ENCODE peak calls at places on chromosomes 3 and 15, in six cellular contexts. One of them, this sample, is unnamed.

GRCh38 chr3:185796431-185797107 is 28.3 kb downstream of the IGF2BP2 start:
- DNase-seq in heart left ventricle: no peak
- DNase-seq in skeletal muscle cell: no peak
- DNase-seq in epithelial cell of esophagus: peak
- DNase-seq in lung: peak
- DNase-seq in ovary: no peak
- DNase-seq in this sample: no peak

GRCh38 chr15:49036650-49037545 is 9.3 kb downstream of the SECISBP2L start:
- DNase-seq in heart left ventricle: no peak
- DNase-seq in skeletal muscle cell: peak
- DNase-seq in epithelial cell of esophagus: peak
- DNase-seq in lung: no peak
- DNase-seq in ovary: no peak
- DNase-seq in this sample: no peak

GRCh38 chr3:55203006-55203405 is 275.1 kb upstream of the LRTM1 start:
- DNase-seq in heart left ventricle: no peak
- DNase-seq in skeletal muscle cell: no peak
- DNase-seq in epithelial cell of esophagus: no peak
- DNase-seq in lung: no peak
- DNase-seq in ovary: no peak
- DNase-seq in this sample: no peak

GRCh38 chr3:21920431-21920830 is 169.4 kb upstream of the ZNF385D start:
- DNase-seq in heart left ventricle: no peak
- DNase-seq in skeletal muscle cell: peak
- DNase-seq in epithelial cell of esophagus: peak
- DNase-seq in lung: no peak
- DNase-seq in ovary: no peak
- DNase-seq in this sample: no peak

GRCh38 chr3:85572426-85572825 is 613.6 kb downstream of the CADM2 start:
- DNase-seq in heart left ventricle: no peak
- DNase-seq in skeletal muscle cell: peak
- DNase-seq in epithelial cell of esophagus: no peak
- DNase-seq in lung: no peak
- DNase-seq in ovary: no peak
- DNase-seq in this sample: no peak

GRCh38 chr15:61011576-61012336 is 217.3 kb downstream of the RORA start:
- DNase-seq in heart left ventricle: no peak
- DNase-seq in skeletal muscle cell: no peak
- DNase-seq in epithelial cell of esophagus: no peak
- DNase-seq in lung: no peak
- DNase-seq in ovary: no peak
- DNase-seq in this sample: no peak

GRCh38 chr3:41026394-41027177 is 172.7 kb upstream of the CTNNB1 start:
- DNase-seq in heart left ventricle: peak
- DNase-seq in skeletal muscle cell: peak
- DNase-seq in epithelial cell of esophagus: peak
- DNase-seq in lung: no peak
- DNase-seq in ovary: peak
- DNase-seq in this sample: no peak

GRCh38 chr3:171172070-171172469 is 145.6 kb upstream of the SLC2A2 start:
- DNase-seq in heart left ventricle: no peak
- DNase-seq in skeletal muscle cell: no peak
- DNase-seq in epithelial cell of esophagus: no peak
- DNase-seq in lung: no peak
- DNase-seq in ovary: no peak
- DNase-seq in this sample: no peak

GRCh38 chr3:31952205-31952604 is 28.9 kb downstream of the OSBPL10 start:
- DNase-seq in heart left ventricle: no peak
- DNase-seq in skeletal muscle cell: no peak
- DNase-seq in epithelial cell of esophagus: no peak
- DNase-seq in lung: no peak
- DNase-seq in ovary: no peak
- DNase-seq in this sample: peak

GRCh38 chr3:9852528-9852927 is 8.7 kb upstream of the RPUSD3 start:
- DNase-seq in heart left ventricle: no peak
- DNase-seq in skeletal muscle cell: no peak
- DNase-seq in epithelial cell of esophagus: no peak
- DNase-seq in lung: no peak
- DNase-seq in ovary: no peak
- DNase-seq in this sample: no peak

GRCh38 chr15:68700395-68701123 is 120.1 kb downstream of the ANP32A start:
- DNase-seq in heart left ventricle: peak
- DNase-seq in skeletal muscle cell: peak
- DNase-seq in epithelial cell of esophagus: no peak
- DNase-seq in lung: no peak
- DNase-seq in ovary: peak
- DNase-seq in this sample: no peak

GRCh38 chr3:50504681-50505080 is 1.2 kb upstream of the CACNA2D2 start:
- DNase-seq in heart left ventricle: no peak
- DNase-seq in skeletal muscle cell: no peak
- DNase-seq in epithelial cell of esophagus: no peak
- DNase-seq in lung: no peak
- DNase-seq in ovary: no peak
- DNase-seq in this sample: no peak

GRCh38 chr15:79954659-79955058 is 16.3 kb downstream of the BCL2A1 start:
- DNase-seq in heart left ventricle: peak
- DNase-seq in skeletal muscle cell: no peak
- DNase-seq in epithelial cell of esophagus: no peak
- DNase-seq in lung: no peak
- DNase-seq in ovary: no peak
- DNase-seq in this sample: no peak

GRCh38 chr15:80915462-80915861 is 74.2 kb downstream of the MESD start:
- DNase-seq in heart left ventricle: no peak
- DNase-seq in skeletal muscle cell: no peak
- DNase-seq in epithelial cell of esophagus: no peak
- DNase-seq in lung: no peak
- DNase-seq in ovary: no peak
- DNase-seq in this sample: no peak

GRCh38 chr3:159837725-159838124 is 150.9 kb upstream of the IL12A start:
- DNase-seq in heart left ventricle: no peak
- DNase-seq in skeletal muscle cell: no peak
- DNase-seq in epithelial cell of esophagus: peak
- DNase-seq in lung: no peak
- DNase-seq in ovary: no peak
- DNase-seq in this sample: no peak

GRCh38 chr15:33154366-33155166 is 39.9 kb downstream of the FMN1 start:
- DNase-seq in heart left ventricle: peak
- DNase-seq in skeletal muscle cell: peak
- DNase-seq in epithelial cell of esophagus: peak
- DNase-seq in lung: peak
- DNase-seq in ovary: no peak
- DNase-seq in this sample: no peak

GRCh38 chr3:76500746-76501275 is 539.1 kb upstream of the ROBO2 start:
- DNase-seq in heart left ventricle: no peak
- DNase-seq in skeletal muscle cell: no peak
- DNase-seq in epithelial cell of esophagus: no peak
- DNase-seq in lung: no peak
- DNase-seq in ovary: no peak
- DNase-seq in this sample: no peak

GRCh38 chr3:179196700-179197099 is 48.5 kb downstream of the PIK3CA start:
- DNase-seq in heart left ventricle: no peak
- DNase-seq in skeletal muscle cell: no peak
- DNase-seq in epithelial cell of esophagus: no peak
- DNase-seq in lung: no peak
- DNase-seq in ovary: no peak
- DNase-seq in this sample: no peak

GRCh38 chr3:13710251-13710650 is 161.3 kb downstream of the FBLN2 start:
- DNase-seq in heart left ventricle: peak
- DNase-seq in skeletal muscle cell: no peak
- DNase-seq in epithelial cell of esophagus: no peak
- DNase-seq in lung: peak
- DNase-seq in ovary: peak
- DNase-seq in this sample: no peak

GRCh38 chr3:42747581-42747980 is 25.5 kb downstream of the CCDC13 start:
- DNase-seq in heart left ventricle: no peak
- DNase-seq in skeletal muscle cell: no peak
- DNase-seq in epithelial cell of esophagus: peak
- DNase-seq in lung: no peak
- DNase-seq in ovary: no peak
- DNase-seq in this sample: no peak

GRCh38 chr3:59185586-59186381 is 136.0 kb upstream of the CFAP20DC start:
- DNase-seq in heart left ventricle: no peak
- DNase-seq in skeletal muscle cell: no peak
- DNase-seq in epithelial cell of esophagus: peak
- DNase-seq in lung: no peak
- DNase-seq in ovary: no peak
- DNase-seq in this sample: no peak

GRCh38 chr3:168024537-168024941 is 71.2 kb downstream of the GOLIM4 start:
- DNase-seq in heart left ventricle: peak
- DNase-seq in skeletal muscle cell: peak
- DNase-seq in epithelial cell of esophagus: peak
- DNase-seq in lung: no peak
- DNase-seq in ovary: no peak
- DNase-seq in this sample: no peak

GRCh38 chr15:50345298-50345697 is 9.7 kb downstream of the GABPB1 start:
- DNase-seq in heart left ventricle: no peak
- DNase-seq in skeletal muscle cell: no peak
- DNase-seq in epithelial cell of esophagus: no peak
- DNase-seq in lung: no peak
- DNase-seq in ovary: no peak
- DNase-seq in this sample: no peak

GRCh38 chr15:32861741-32862140 is 143.9 kb downstream of the GREM1 start:
- DNase-seq in heart left ventricle: no peak
- DNase-seq in skeletal muscle cell: peak
- DNase-seq in epithelial cell of esophagus: no peak
- DNase-seq in lung: no peak
- DNase-seq in ovary: peak
- DNase-seq in this sample: no peak

GRCh38 chr3:189317911-189318310 is 146.1 kb downstream of the TPRG1 start:
- DNase-seq in heart left ventricle: no peak
- DNase-seq in skeletal muscle cell: no peak
- DNase-seq in epithelial cell of esophagus: no peak
- DNase-seq in lung: no peak
- DNase-seq in ovary: no peak
- DNase-seq in this sample: no peak

GRCh38 chr3:8554725-8555621 is 53.4 kb downstream of the LMCD1 start:
- DNase-seq in heart left ventricle: peak
- DNase-seq in skeletal muscle cell: peak
- DNase-seq in epithelial cell of esophagus: no peak
- DNase-seq in lung: peak
- DNase-seq in ovary: peak
- DNase-seq in this sample: no peak

GRCh38 chr3:72595927-72596610 is 252.2 kb downstream of the SHQ1 start:
- DNase-seq in heart left ventricle: no peak
- DNase-seq in skeletal muscle cell: no peak
- DNase-seq in epithelial cell of esophagus: no peak
- DNase-seq in lung: no peak
- DNase-seq in ovary: no peak
- DNase-seq in this sample: no peak

GRCh38 chr15:94234300-94234699 is 2.9 kb downstream of the MCTP2 start:
- DNase-seq in heart left ventricle: peak
- DNase-seq in skeletal muscle cell: no peak
- DNase-seq in epithelial cell of esophagus: no peak
- DNase-seq in lung: peak
- DNase-seq in ovary: no peak
- DNase-seq in this sample: no peak

GRCh38 chr3:52470920-52471319 is 15.5 kb downstream of the NISCH start:
- DNase-seq in heart left ventricle: no peak
- DNase-seq in skeletal muscle cell: no peak
- DNase-seq in epithelial cell of esophagus: no peak
- DNase-seq in lung: no peak
- DNase-seq in ovary: no peak
- DNase-seq in this sample: no peak

GRCh38 chr15:51193526-51193925 is 98.8 kb upstream of the TNFAIP8L3 start:
- DNase-seq in heart left ventricle: no peak
- DNase-seq in skeletal muscle cell: peak
- DNase-seq in epithelial cell of esophagus: no peak
- DNase-seq in lung: no peak
- DNase-seq in ovary: no peak
- DNase-seq in this sample: no peak

GRCh38 chr3:184636774-184637316 is 75.0 kb downstream of the MAGEF1 start:
- DNase-seq in heart left ventricle: no peak
- DNase-seq in skeletal muscle cell: peak
- DNase-seq in epithelial cell of esophagus: peak
- DNase-seq in lung: no peak
- DNase-seq in ovary: no peak
- DNase-seq in this sample: no peak

GRCh38 chr15:59555696-59556095 is 55.9 kb upstream of the GCNT3 start:
- DNase-seq in heart left ventricle: no peak
- DNase-seq in skeletal muscle cell: no peak
- DNase-seq in epithelial cell of esophagus: peak
- DNase-seq in lung: no peak
- DNase-seq in ovary: no peak
- DNase-seq in this sample: no peak

GRCh38 chr3:112042842-112043280 is 8.3 kb downstream of the TMPRSS7 start:
- DNase-seq in heart left ventricle: no peak
- DNase-seq in skeletal muscle cell: no peak
- DNase-seq in epithelial cell of esophagus: peak
- DNase-seq in lung: no peak
- DNase-seq in ovary: no peak
- DNase-seq in this sample: no peak

DNA sequence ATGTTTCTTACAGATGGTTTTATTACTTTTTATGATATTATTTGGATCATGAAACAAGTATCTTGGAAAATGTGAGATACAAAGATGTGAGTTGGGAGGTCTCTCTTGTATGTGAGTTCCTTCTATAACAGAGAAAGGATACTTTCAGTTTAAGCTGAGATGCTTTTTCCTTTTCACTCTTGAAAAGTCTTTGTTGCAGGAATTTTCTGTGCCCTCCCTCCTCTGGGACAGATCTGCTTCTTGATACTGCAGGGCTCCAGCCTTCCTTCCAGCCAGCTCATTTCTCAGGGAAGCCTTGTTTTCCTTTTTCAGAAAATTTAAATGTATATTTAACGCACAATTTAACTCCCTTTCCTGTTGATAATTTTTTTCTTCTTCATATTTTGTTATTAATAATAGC is 105.4 kb downstream of the IGF1R start:
- DNase-seq in heart left ventricle: no peak
- DNase-seq in skeletal muscle cell: no peak
- DNase-seq in epithelial cell of esophagus: no peak
- DNase-seq in lung: no peak
- DNase-seq in ovary: no peak
- DNase-seq in this sample: no peak
- H3K4me3 ChIP-seq in heart left ventricle: peak
- H3K4me3 ChIP-seq in skeletal muscle cell: peak
- H3K4me3 ChIP-seq in epithelial cell of esophagus: peak
- H3K4me3 ChIP-seq in lung: no peak
- H3K4me3 ChIP-seq in ovary: no peak
- H3K4me3 ChIP-seq in this sample: no peak

GRCh38 chr3:66452247-66453040 is 48.4 kb downstream of the LRIG1 start:
- DNase-seq in heart left ventricle: no peak
- DNase-seq in skeletal muscle cell: no peak
- DNase-seq in epithelial cell of esophagus: no peak
- DNase-seq in lung: no peak
- DNase-seq in ovary: peak
- DNase-seq in this sample: no peak
- H3K4me3 ChIP-seq in heart left ventricle: no peak
- H3K4me3 ChIP-seq in skeletal muscle cell: no peak
- H3K4me3 ChIP-seq in epithelial cell of esophagus: no peak
- H3K4me3 ChIP-seq in lung: no peak
- H3K4me3 ChIP-seq in ovary: no peak
- H3K4me3 ChIP-seq in this sample: no peak

GRCh38 chr3:124033360-124034015 is 41.6 kb upstream of the ROPN1 start:
- DNase-seq in heart left ventricle: peak
- DNase-seq in skeletal muscle cell: no peak
- DNase-seq in epithelial cell of esophagus: no peak
- DNase-seq in lung: no peak
- DNase-seq in ovary: no peak
- DNase-seq in this sample: no peak
- H3K4me3 ChIP-seq in heart left ventricle: peak
- H3K4me3 ChIP-seq in skeletal muscle cell: peak
- H3K4me3 ChIP-seq in epithelial cell of esophagus: peak
- H3K4me3 ChIP-seq in lung: peak
- H3K4me3 ChIP-seq in ovary: peak
- H3K4me3 ChIP-seq in this sample: peak

GRCh38 chr3:87437765-87438164 is 161.4 kb upstream of the POU1F1 start:
- DNase-seq in heart left ventricle: no peak
- DNase-seq in skeletal muscle cell: peak
- DNase-seq in epithelial cell of esophagus: peak
- DNase-seq in lung: no peak
- DNase-seq in ovary: no peak
- DNase-seq in this sample: no peak
- H3K4me3 ChIP-seq in heart left ventricle: no peak
- H3K4me3 ChIP-seq in skeletal muscle cell: no peak
- H3K4me3 ChIP-seq in epithelial cell of esophagus: no peak
- H3K4me3 ChIP-seq in lung: no peak
- H3K4me3 ChIP-seq in ovary: no peak
- H3K4me3 ChIP-seq in this sample: no peak